ENCODE peak calls at places on chromosome 3, in four cellular contexts. N is IMR-90, W is mesendoderm, T is H9. X is an unnamed sample.

GRCh38 chr3:194162070-194162678 is 26.2 kb downstream of the HES1 start:
- DNase-seq in N (no peak), W (no peak), T (no peak), X (no peak)

GRCh38 chr3:129507181-129507831 is 21.1 kb upstream of the RHO start:
- DNase-seq in N (no peak), W (no peak), T (no peak), X (no peak)

GRCh38 chr3:27485853-27486252 is 1.7 kb upstream of the SLC4A7 start:
- DNase-seq in N (no peak), W (no peak), T (no peak), X (no peak)

GRCh38 chr3:73036694-73037368 is 24.6 kb upstream of the EBLN2 start:
- DNase-seq in N (no peak), W (no peak), T (no peak), X (no peak)

GRCh38 chr3:12891985-12892839 is 50.8 kb upstream of the RPL32 start:
- DNase-seq in N (peak), W (peak), T (peak), X (no peak)

GRCh38 chr3:123157598-123158287 is 44.0 kb upstream of the SEC22A start:
- DNase-seq in N (no peak), W (no peak), T (peak), X (no peak)

GRCh38 chr3:42163622-42164244 is 72.6 kb downstream of the TRAK1 start:
- DNase-seq in N (no peak), W (no peak), T (no peak), X (no peak)

GRCh38 chr3:113297281-113297680 is 85.9 kb downstream of the BOC start:
- DNase-seq in N (no peak), W (peak), T (no peak), X (no peak)

GRCh38 chr3:112119686-112120484 is 13.2 kb downstream of the GCSAM start:
- DNase-seq in N (no peak), W (no peak), T (no peak), X (no peak)

GRCh38 chr3:77707271-77707670 is 667.4 kb downstream of the ROBO2 start:
- DNase-seq in N (no peak), W (no peak), T (no peak), X (no peak)

GRCh38 chr3:31772155-31772761 is 208.8 kb downstream of the OSBPL10 start:
- DNase-seq in N (no peak), W (no peak), T (no peak), X (no peak)

GRCh38 chr3:65503776-65504175 is 534.9 kb downstream of the MAGI1 start:
- DNase-seq in N (no peak), W (no peak), T (no peak), X (no peak)

GRCh38 chr3:45611619-45612018 is 17.1 kb downstream of the LIMD1 start:
- DNase-seq in N (no peak), W (no peak), T (no peak), X (no peak)

GRCh38 chr3:8938021-8938420 is 25.3 kb downstream of the RAD18 start:
- DNase-seq in N (peak), W (peak), T (no peak), X (no peak)

GRCh38 chr3:123154346-123154985 is 47.3 kb upstream of the SEC22A start:
- DNase-seq in N (no peak), W (no peak), T (peak), X (no peak)

GRCh38 chr3:169838511-169838910 is 25.8 kb upstream of the LRRC34 start:
- DNase-seq in N (no peak), W (no peak), T (no peak), X (no peak)

GRCh38 chr3:70273492-70273891 is 38.9 kb downstream of the MDFIC2 start:
- DNase-seq in N (peak), W (no peak), T (no peak), X (no peak)

GRCh38 chr3:184062637-184063036 is 9.8 kb downstream of the HTR3C start:
- DNase-seq in N (no peak), W (no peak), T (no peak), X (no peak)

GRCh38 chr3:60045686-60046085 is 995.9 kb upstream of the CFAP20DC start:
- DNase-seq in N (no peak), W (no peak), T (no peak), X (no peak)

GRCh38 chr3:194875581-194876402 is 190.1 kb downstream of the FAM43A start:
- DNase-seq in N (no peak), W (no peak), T (peak), X (no peak)

GRCh38 chr3:23809294-23809693 is 3.5 kb downstream of the UBE2E1 start:
- DNase-seq in N (no peak), W (no peak), T (no peak), X (no peak)

GRCh38 chr3:57729339-57730039 is 26.6 kb upstream of the SLMAP start:
- DNase-seq in N (peak), W (no peak), T (no peak), X (no peak)

GRCh38 chr3:158430968-158431367 is 140.0 kb upstream of the MLF1 start:
- DNase-seq in N (peak), W (no peak), T (no peak), X (no peak)

GRCh38 chr3:177446160-177446559 is 248.9 kb upstream of the TBL1XR1 start:
- DNase-seq in N (no peak), W (no peak), T (no peak), X (no peak)

GRCh38 chr3:31213869-31214486 is 318.7 kb upstream of the STT3B start:
- DNase-seq in N (no peak), W (no peak), T (no peak), X (no peak)

GRCh38 chr3:105066106-105066839 is 300.4 kb upstream of the ALCAM start:
- DNase-seq in N (no peak), W (no peak), T (no peak), X (no peak)

GRCh38 chr3:46715507-46716175 is 2.0 kb downstream of the PRSS50 start:
- DNase-seq in N (no peak), W (no peak), T (no peak), X (peak)

DNA sequence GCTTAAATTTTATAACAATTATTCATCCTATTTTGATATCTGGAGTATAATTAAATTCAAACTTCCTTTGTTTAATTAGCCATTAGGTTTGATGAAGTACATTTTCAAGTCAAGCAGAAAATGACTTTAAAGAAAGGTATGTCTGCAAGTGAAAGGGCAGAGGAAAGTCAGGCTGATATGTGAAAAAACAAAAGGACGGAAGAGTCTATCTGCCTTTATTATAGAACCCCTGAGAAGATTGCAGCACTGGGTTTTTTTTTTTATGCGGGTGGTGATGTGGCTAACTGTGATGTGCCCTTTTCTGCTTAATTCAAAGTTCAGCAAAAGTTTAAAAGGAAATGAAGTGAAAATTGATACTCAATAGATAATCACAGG is 83.2 kb downstream of the COL8A1 start:
- DNase-seq in N (peak), W (no peak), T (no peak), X (no peak)
- H3K56ac ChIP-seq in N (no peak), W (no peak), T (no peak), X (no peak)

GRCh38 chr3:64260391-64260790 is 35.1 kb upstream of the PRICKLE2 start:
- DNase-seq in N (peak), W (no peak), T (no peak), X (no peak)
- H4K5ac ChIP-seq in N (peak), W (no peak), T (no peak), X (no peak)

DNA sequence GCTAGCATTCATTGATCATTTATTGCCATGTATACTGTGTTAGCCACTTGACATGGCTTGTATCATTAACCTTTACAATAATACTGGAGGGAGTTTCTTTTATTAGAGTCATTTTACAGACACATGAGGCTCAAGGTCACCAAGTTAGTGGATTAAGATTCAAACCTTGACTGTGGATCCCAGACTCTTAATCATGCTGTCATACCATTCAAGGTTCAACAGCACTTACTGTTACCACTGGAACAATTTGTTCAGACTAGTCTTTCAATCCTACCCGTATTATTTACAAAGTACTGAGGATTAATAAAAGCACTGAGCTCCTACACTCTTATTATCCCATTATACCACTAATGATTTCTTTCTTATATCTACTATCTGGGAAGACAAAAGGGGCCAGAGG is 1.2 kb downstream of the COX17 start:
- DNase-seq in N (no peak), W (no peak), T (no peak), X (no peak)
- H3K56ac ChIP-seq in N (no peak), W (peak), T (no peak), X (no peak)

DNA sequence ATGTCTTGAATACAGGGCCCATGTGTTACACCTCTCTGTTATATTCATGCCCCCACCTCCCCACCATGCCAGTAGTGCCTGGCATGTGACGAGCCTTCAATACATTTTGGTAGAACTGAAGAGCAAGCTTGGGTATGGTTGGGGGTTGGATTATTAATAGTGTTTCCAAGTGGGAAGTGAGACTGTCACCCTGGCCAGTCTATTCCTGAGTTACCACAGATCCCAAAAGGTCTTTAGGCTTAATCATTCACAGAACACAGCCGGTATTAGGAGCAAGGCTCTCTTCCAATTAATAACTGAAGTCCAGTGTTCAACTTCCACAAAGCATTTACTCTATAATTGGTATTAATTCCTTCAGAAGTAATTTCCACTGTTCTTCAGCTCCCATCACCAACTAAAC is 231.9 kb upstream of the LRTM1 start:
- DNase-seq in N (no peak), W (no peak), T (no peak), X (no peak)
- H4K5ac ChIP-seq in N (peak), W (no peak), T (no peak), X (no peak)